ENCODE peak calls at places on chromosomes 13 and 19, in four cellular contexts. C, W, R and J are unnamed samples.

GRCh38 chr13:113744197-113745000 is 14.6 kb upstream of the TMEM255B start:
- DNase-seq in C (no peak), W (no peak), R (no peak), J (no peak)

GRCh38 chr13:59750860-59751259 is 412.9 kb downstream of the DIAPH3 start:
- DNase-seq in C (peak), W (peak), R (peak), J (no peak)

GRCh38 chr13:37651891-37652290 is 53.3 kb upstream of the POSTN start:
- DNase-seq in C (no peak), W (no peak), R (no peak), J (no peak)

GRCh38 chr13:83515267-83515666 is 367.0 kb downstream of the SLITRK1 start:
- DNase-seq in C (no peak), W (peak), R (no peak), J (peak)

GRCh38 chr19:49592486-49593232 is 1.7 kb downstream of the PRR12 start:
- DNase-seq in C (no peak), W (no peak), R (peak), J (no peak)

GRCh38 chr13:79090552-79091159 is 315.4 kb downstream of the RBM26 start:
- DNase-seq in C (no peak), W (no peak), R (no peak), J (no peak)

GRCh38 chr19:45103200-45103624 is 10.2 kb downstream of the PPP1R37 start:
- DNase-seq in C (no peak), W (no peak), R (no peak), J (no peak)

GRCh38 chr19:13001502-13002388 is 6.5 kb downstream of the NFIX start:
- DNase-seq in C (no peak), W (no peak), R (no peak), J (no peak)

GRCh38 chr13:25980255-25980654 is 71.6 kb downstream of the SHISA2 start:
- DNase-seq in C (no peak), W (no peak), R (peak), J (no peak)

GRCh38 chr13:44969858-44970484 is 19.3 kb downstream of the NUFIP1 start:
- DNase-seq in C (no peak), W (peak), R (peak), J (no peak)

GRCh38 chr13:27018882-27019281 is 152.7 kb downstream of the USP12 start:
- DNase-seq in C (no peak), W (no peak), R (no peak), J (no peak)

GRCh38 chr19:970695-971094 is 13.4 kb upstream of the WDR18 start:
- DNase-seq in C (no peak), W (no peak), R (no peak), J (no peak)

GRCh38 chr19:36876993-36877938 is 26.6 kb downstream of the ZNF345 start:
- DNase-seq in C (no peak), W (no peak), R (no peak), J (no peak)

GRCh38 chr13:110307697-110308376 is 753 bp downstream of the COL4A2 start:
- DNase-seq in C (no peak), W (no peak), R (no peak), J (no peak)

GRCh38 chr19:4972509-4973230 is 3.8 kb downstream of the KDM4B start:
- DNase-seq in C (no peak), W (no peak), R (no peak), J (no peak)

GRCh38 chr13:77810430-77810829 is 108.2 kb downstream of the EDNRB start:
- DNase-seq in C (no peak), W (no peak), R (peak), J (no peak)

GRCh38 chr13:97468331-97468730 is 34.4 kb downstream of the RAP2A start:
- DNase-seq in C (no peak), W (no peak), R (no peak), J (no peak)

GRCh38 chr13:49303533-49304252 is 56.0 kb downstream of the CDADC1 start:
- DNase-seq in C (no peak), W (no peak), R (no peak), J (no peak)

GRCh38 chr13:30520571-30520970 is 54.8 kb upstream of the HMGB1 start:
- DNase-seq in C (no peak), W (no peak), R (no peak), J (peak)

GRCh38 chr13:45564108-45564507 is 51.4 kb downstream of the ERICH6B start:
- DNase-seq in C (peak), W (peak), R (no peak), J (peak)

GRCh38 chr13:50127017-50127725 is 111.9 kb downstream of the KCNRG start:
- DNase-seq in C (no peak), W (no peak), R (no peak), J (no peak)

GRCh38 chr13:114334305-114335053 is 20.2 kb downstream of the CHAMP1 start:
- DNase-seq in C (no peak), W (no peak), R (no peak), J (no peak)

GRCh38 chr19:45828523-45828922 is 13.4 kb upstream of the RSPH6A start:
- DNase-seq in C (no peak), W (no peak), R (no peak), J (no peak)

GRCh38 chr19:18794692-18795091 is 3.6 kb upstream of the COMP start:
- DNase-seq in C (no peak), W (no peak), R (no peak), J (no peak)

GRCh38 chr13:19597523-19597922 is 35.9 kb upstream of the MPHOSPH8 start:
- DNase-seq in C (no peak), W (no peak), R (no peak), J (no peak)

GRCh38 chr19:42345191-42345812 is 19.9 kb downstream of the MEGF8 start:
- DNase-seq in C (no peak), W (no peak), R (no peak), J (no peak)

GRCh38 chr19:47229674-47230121 is 1.3 kb downstream of the BBC3 start:
- DNase-seq in C (no peak), W (no peak), R (peak), J (no peak)